ENCODE peak calls at places on chromosomes 4 and X, in ten cellular contexts. H is T-helper 2 cell; Y is GM20000; A is colonic mucosa; D is mesenchymal stem cell; L is erythroblast; X is endothelial cell; I is HuH-7.5; T is CD8-positive, alpha-beta memory T cell; B is stimulated activated CD4-positive, alpha-beta T cell treated with anti-CD3 and anti-CD28 coated beads, Interleukin-2, amount 100 ng/mL, for 48 hours. O is an unnamed sample.

GRCh38 chr4:122661661-122662160 is 40.8 kb upstream of the IL21 start:
- DNase-seq in H (no peak), Y (no peak), A (no peak), D (peak), L (no peak), X (no peak), I (no peak), T (no peak), B (no peak), O (no peak)

GRCh38 chr4:93788712-93789111 is 39.8 kb upstream of the ATOH1 start:
- DNase-seq in H (no peak), Y (peak), A (no peak), D (peak), L (peak), X (peak), I (no peak), T (no peak), B (no peak), O (no peak)

GRCh38 chrX:71917621-71918341 is 7.1 kb downstream of the NHSL2 start:
- DNase-seq in H (no peak), Y (no peak), A (no peak), D (peak), L (no peak), X (no peak), I (no peak), T (no peak), B (no peak), O (no peak)

GRCh38 chr4:135122457-135122856 is 920.9 kb upstream of the PABPC4L start:
- DNase-seq in H (no peak), Y (no peak), A (no peak), D (no peak), L (no peak), X (no peak), I (no peak), T (no peak), B (no peak), O (no peak)

GRCh38 chrX:10722804-10723364 is 102.5 kb upstream of the MID1 start:
- DNase-seq in H (no peak), Y (peak), A (peak), D (peak), L (peak), X (peak), I (peak), T (no peak), B (peak), O (no peak)

GRCh38 chr4:26909369-26909768 is 48.7 kb downstream of the STIM2 start:
- DNase-seq in H (no peak), Y (no peak), A (no peak), D (no peak), L (no peak), X (no peak), I (no peak), T (no peak), B (no peak), O (no peak)

GRCh38 chrX:12721042-12721441 is 70.2 kb upstream of the PRPS2 start:
- DNase-seq in H (no peak), Y (no peak), A (no peak), D (no peak), L (no peak), X (no peak), I (no peak), T (no peak), B (no peak), O (no peak)

GRCh38 chrX:109384569-109385174 is 97.2 kb downstream of the GUCY2F start:
- DNase-seq in H (no peak), Y (peak), A (no peak), D (peak), L (peak), X (peak), I (no peak), T (no peak), B (no peak), O (no peak)

GRCh38 chrX:6149231-6149870 is 79.3 kb downstream of the NLGN4X start:
- DNase-seq in H (no peak), Y (no peak), A (no peak), D (no peak), L (no peak), X (no peak), I (no peak), T (no peak), B (no peak), O (no peak)